ENCODE peak calls at places on chromosomes 3 and 15, in eight cellular contexts. One of them, this sample, is unnamed.

GRCh38 chr15:62792960-62793758 is 249.4 kb upstream of the TPM1 start:
- DNase-seq in NCI-H446 treated with DMSO at 0.1 percent for 48 hours: no peak
- DNase-seq in amniotic epithelial cell: peak
- DNase-seq in mesendoderm: peak
- DNase-seq in left ventricle myocardium superior: no peak
- DNase-seq in amniotic stem cell: no peak
- DNase-seq in EL: no peak
- DNase-seq in AG08396: no peak
- DNase-seq in this sample: no peak

GRCh38 chr3:186095584-186096061 is 13.3 kb downstream of the ETV5 start:
- DNase-seq in AG08396: no peak
- DNase-seq in mesendoderm: no peak
- DNase-seq in NCI-H446 treated with DMSO at 0.1 percent for 48 hours: no peak
- DNase-seq in EL: no peak
- DNase-seq in left ventricle myocardium superior: peak
- DNase-seq in amniotic epithelial cell: no peak
- DNase-seq in amniotic stem cell: no peak
- DNase-seq in this sample: no peak

GRCh38 chr3:190863119-190863465 is 598 bp upstream of the GMNC start:
- DNase-seq in AG08396: no peak
- DNase-seq in EL: no peak
- DNase-seq in mesendoderm: no peak
- DNase-seq in left ventricle myocardium superior: no peak
- DNase-seq in NCI-H446 treated with DMSO at 0.1 percent for 48 hours: no peak
- DNase-seq in amniotic epithelial cell: no peak
- DNase-seq in amniotic stem cell: no peak
- DNase-seq in this sample: no peak

GRCh38 chr3:134709563-134710312 is 58.9 kb upstream of the KY start:
- DNase-seq in mesendoderm: peak
- DNase-seq in left ventricle myocardium superior: no peak
- DNase-seq in amniotic stem cell: no peak
- DNase-seq in EL: no peak
- DNase-seq in AG08396: no peak
- DNase-seq in amniotic epithelial cell: peak
- DNase-seq in NCI-H446 treated with DMSO at 0.1 percent for 48 hours: peak
- DNase-seq in this sample: no peak

GRCh38 chr15:101269479-101270223 is 7.6 kb downstream of the SELENOS start:
- DNase-seq in left ventricle myocardium superior: peak
- DNase-seq in AG08396: no peak
- DNase-seq in amniotic epithelial cell: no peak
- DNase-seq in EL: no peak
- DNase-seq in amniotic stem cell: no peak
- DNase-seq in mesendoderm: peak
- DNase-seq in NCI-H446 treated with DMSO at 0.1 percent for 48 hours: no peak
- DNase-seq in this sample: peak

GRCh38 chr15:36389107-36389506 is 190.3 kb upstream of the CDIN1 start:
- DNase-seq in NCI-H446 treated with DMSO at 0.1 percent for 48 hours: no peak
- DNase-seq in EL: no peak
- DNase-seq in amniotic epithelial cell: no peak
- DNase-seq in AG08396: no peak
- DNase-seq in mesendoderm: no peak
- DNase-seq in left ventricle myocardium superior: no peak
- DNase-seq in amniotic stem cell: no peak
- DNase-seq in this sample: no peak

GRCh38 chr3:186990282-186990681 is 60.0 kb downstream of the ST6GAL1 start:
- DNase-seq in mesendoderm: no peak
- DNase-seq in amniotic epithelial cell: no peak
- DNase-seq in EL: no peak
- DNase-seq in NCI-H446 treated with DMSO at 0.1 percent for 48 hours: no peak
- DNase-seq in AG08396: no peak
- DNase-seq in left ventricle myocardium superior: no peak
- DNase-seq in amniotic stem cell: no peak
- DNase-seq in this sample: no peak

GRCh38 chr3:23343509-23343908 is 140.4 kb downstream of the UBE2E2 start:
- DNase-seq in NCI-H446 treated with DMSO at 0.1 percent for 48 hours: no peak
- DNase-seq in AG08396: no peak
- DNase-seq in mesendoderm: no peak
- DNase-seq in EL: no peak
- DNase-seq in amniotic epithelial cell: no peak
- DNase-seq in left ventricle myocardium superior: no peak
- DNase-seq in amniotic stem cell: no peak
- DNase-seq in this sample: no peak

GRCh38 chr15:72339777-72340177 is 19.8 kb upstream of the CELF6 start:
- DNase-seq in amniotic epithelial cell: peak
- DNase-seq in AG08396: peak
- DNase-seq in NCI-H446 treated with DMSO at 0.1 percent for 48 hours: peak
- DNase-seq in mesendoderm: no peak
- DNase-seq in amniotic stem cell: peak
- DNase-seq in EL: peak
- DNase-seq in left ventricle myocardium superior: no peak
- DNase-seq in this sample: no peak

GRCh38 chr3:14371573-14372474 is 30.6 kb upstream of the SLC6A6 start:
- DNase-seq in NCI-H446 treated with DMSO at 0.1 percent for 48 hours: no peak
- DNase-seq in EL: peak
- DNase-seq in amniotic stem cell: no peak
- DNase-seq in left ventricle myocardium superior: peak
- DNase-seq in AG08396: peak
- DNase-seq in amniotic epithelial cell: peak
- DNase-seq in mesendoderm: peak
- DNase-seq in this sample: peak

GRCh38 chr15:75531041-75531450 is 48.1 kb downstream of the PTPN9 start:
- DNase-seq in amniotic epithelial cell: no peak
- DNase-seq in NCI-H446 treated with DMSO at 0.1 percent for 48 hours: peak
- DNase-seq in mesendoderm: peak
- DNase-seq in EL: peak
- DNase-seq in left ventricle myocardium superior: peak
- DNase-seq in AG08396: no peak
- DNase-seq in amniotic stem cell: no peak
- DNase-seq in this sample: peak

GRCh38 chr15:68729789-68730201 is 90.9 kb downstream of the ANP32A start:
- DNase-seq in EL: peak
- DNase-seq in AG08396: no peak
- DNase-seq in left ventricle myocardium superior: peak
- DNase-seq in amniotic epithelial cell: no peak
- DNase-seq in mesendoderm: no peak
- DNase-seq in NCI-H446 treated with DMSO at 0.1 percent for 48 hours: peak
- DNase-seq in amniotic stem cell: peak
- DNase-seq in this sample: no peak

GRCh38 chr15:86221119-86221518 is 141.4 kb downstream of the AGBL1 start:
- DNase-seq in NCI-H446 treated with DMSO at 0.1 percent for 48 hours: no peak
- DNase-seq in AG08396: no peak
- DNase-seq in amniotic epithelial cell: no peak
- DNase-seq in EL: no peak
- DNase-seq in mesendoderm: no peak
- DNase-seq in amniotic stem cell: no peak
- DNase-seq in left ventricle myocardium superior: no peak
- DNase-seq in this sample: no peak

GRCh38 chr3:123688241-123688747 is 103.4 kb upstream of the HACD2 start:
- DNase-seq in amniotic epithelial cell: peak
- DNase-seq in NCI-H446 treated with DMSO at 0.1 percent for 48 hours: no peak
- DNase-seq in AG08396: peak
- DNase-seq in mesendoderm: no peak
- DNase-seq in left ventricle myocardium superior: no peak
- DNase-seq in amniotic stem cell: peak
- DNase-seq in EL: peak
- DNase-seq in this sample: no peak

GRCh38 chr3:113832477-113833164 is 6.0 kb upstream of the GRAMD1C start:
- DNase-seq in AG08396: no peak
- DNase-seq in mesendoderm: no peak
- DNase-seq in left ventricle myocardium superior: no peak
- DNase-seq in NCI-H446 treated with DMSO at 0.1 percent for 48 hours: no peak
- DNase-seq in amniotic epithelial cell: peak
- DNase-seq in amniotic stem cell: no peak
- DNase-seq in EL: no peak
- DNase-seq in this sample: no peak

GRCh38 chr15:78023081-78023665 is 54.3 kb downstream of the TBC1D2B start:
- DNase-seq in amniotic stem cell: no peak
- DNase-seq in left ventricle myocardium superior: no peak
- DNase-seq in NCI-H446 treated with DMSO at 0.1 percent for 48 hours: no peak
- DNase-seq in mesendoderm: no peak
- DNase-seq in EL: no peak
- DNase-seq in amniotic epithelial cell: no peak
- DNase-seq in AG08396: no peak
- DNase-seq in this sample: no peak

GRCh38 chr3:197595470-197596185 is 39.9 kb upstream of the BDH1 start:
- DNase-seq in left ventricle myocardium superior: no peak
- DNase-seq in amniotic epithelial cell: no peak
- DNase-seq in mesendoderm: no peak
- DNase-seq in NCI-H446 treated with DMSO at 0.1 percent for 48 hours: no peak
- DNase-seq in AG08396: no peak
- DNase-seq in amniotic stem cell: no peak
- DNase-seq in EL: peak
- DNase-seq in this sample: no peak

GRCh38 chr3:156764761-156765160 is 61.4 kb upstream of the LEKR1 start:
- DNase-seq in NCI-H446 treated with DMSO at 0.1 percent for 48 hours: no peak
- DNase-seq in left ventricle myocardium superior: no peak
- DNase-seq in mesendoderm: no peak
- DNase-seq in AG08396: no peak
- DNase-seq in amniotic stem cell: no peak
- DNase-seq in EL: no peak
- DNase-seq in amniotic epithelial cell: no peak
- DNase-seq in this sample: no peak

GRCh38 chr15:74293021-74293810 is 57.1 kb downstream of the CCDC33 start:
- DNase-seq in left ventricle myocardium superior: no peak
- DNase-seq in amniotic epithelial cell: no peak
- DNase-seq in mesendoderm: no peak
- DNase-seq in EL: no peak
- DNase-seq in NCI-H446 treated with DMSO at 0.1 percent for 48 hours: no peak
- DNase-seq in amniotic stem cell: no peak
- DNase-seq in AG08396: no peak
- DNase-seq in this sample: no peak

GRCh38 chr3:58495101-58495500 is 3.2 kb downstream of the KCTD6 start:
- DNase-seq in AG08396: peak
- DNase-seq in amniotic epithelial cell: peak
- DNase-seq in amniotic stem cell: no peak
- DNase-seq in NCI-H446 treated with DMSO at 0.1 percent for 48 hours: no peak
- DNase-seq in EL: peak
- DNase-seq in left ventricle myocardium superior: no peak
- DNase-seq in mesendoderm: no peak
- DNase-seq in this sample: no peak

GRCh38 chr3:53846134-53846850 is at the start of the genes CHDH and IL17RB:
- DNase-seq in mesendoderm: peak
- DNase-seq in amniotic epithelial cell: no peak
- DNase-seq in amniotic stem cell: no peak
- DNase-seq in EL: peak
- DNase-seq in NCI-H446 treated with DMSO at 0.1 percent for 48 hours: peak
- DNase-seq in left ventricle myocardium superior: peak
- DNase-seq in AG08396: peak
- DNase-seq in this sample: peak

GRCh38 chr3:63961891-63962290 is 49.7 kb upstream of the SCAANT1 start:
- DNase-seq in NCI-H446 treated with DMSO at 0.1 percent for 48 hours: no peak
- DNase-seq in left ventricle myocardium superior: no peak
- DNase-seq in amniotic stem cell: no peak
- DNase-seq in AG08396: no peak
- DNase-seq in EL: peak
- DNase-seq in amniotic epithelial cell: peak
- DNase-seq in mesendoderm: peak
- DNase-seq in this sample: no peak

GRCh38 chr3:72892870-72893269 is 5.0 kb downstream of the GXYLT2 start:
- DNase-seq in AG08396: no peak
- DNase-seq in amniotic stem cell: no peak
- DNase-seq in NCI-H446 treated with DMSO at 0.1 percent for 48 hours: no peak
- DNase-seq in EL: no peak
- DNase-seq in left ventricle myocardium superior: no peak
- DNase-seq in amniotic epithelial cell: no peak
- DNase-seq in mesendoderm: peak
- DNase-seq in this sample: no peak

GRCh38 chr15:74134387-74135027 is 4.1 kb downstream of the ISLR2 start:
- DNase-seq in amniotic stem cell: no peak
- DNase-seq in EL: peak
- DNase-seq in amniotic epithelial cell: peak
- DNase-seq in AG08396: peak
- DNase-seq in mesendoderm: peak
- DNase-seq in NCI-H446 treated with DMSO at 0.1 percent for 48 hours: no peak
- DNase-seq in left ventricle myocardium superior: peak
- DNase-seq in this sample: peak

GRCh38 chr15:73888224-73889041 is 15.1 kb downstream of the TBC1D21 start:
- DNase-seq in AG08396: no peak
- DNase-seq in EL: no peak
- DNase-seq in amniotic stem cell: no peak
- DNase-seq in amniotic epithelial cell: no peak
- DNase-seq in mesendoderm: no peak
- DNase-seq in NCI-H446 treated with DMSO at 0.1 percent for 48 hours: no peak
- DNase-seq in left ventricle myocardium superior: no peak
- DNase-seq in this sample: peak

GRCh38 chr3:151012753-151013152 is 40.2 kb upstream of the CLRN1 start:
- DNase-seq in amniotic stem cell: no peak
- DNase-seq in NCI-H446 treated with DMSO at 0.1 percent for 48 hours: no peak
- DNase-seq in AG08396: no peak
- DNase-seq in EL: no peak
- DNase-seq in mesendoderm: peak
- DNase-seq in left ventricle myocardium superior: no peak
- DNase-seq in amniotic epithelial cell: no peak
- DNase-seq in this sample: no peak

GRCh38 chr15:68609618-68610017 is 30.8 kb downstream of the CORO2B start:
- DNase-seq in mesendoderm: no peak
- DNase-seq in EL: no peak
- DNase-seq in AG08396: no peak
- DNase-seq in amniotic epithelial cell: peak
- DNase-seq in amniotic stem cell: no peak
- DNase-seq in left ventricle myocardium superior: peak
- DNase-seq in NCI-H446 treated with DMSO at 0.1 percent for 48 hours: no peak
- DNase-seq in this sample: peak

GRCh38 chr15:66767370-66767769 is 65.3 kb downstream of the SMAD6 start:
- DNase-seq in mesendoderm: no peak
- DNase-seq in EL: no peak
- DNase-seq in AG08396: no peak
- DNase-seq in amniotic epithelial cell: no peak
- DNase-seq in amniotic stem cell: no peak
- DNase-seq in left ventricle myocardium superior: no peak
- DNase-seq in NCI-H446 treated with DMSO at 0.1 percent for 48 hours: no peak
- DNase-seq in this sample: no peak

GRCh38 chr3:195908439-195909293 is at the start of gene TNK2:
- DNase-seq in amniotic epithelial cell: no peak
- DNase-seq in EL: peak
- DNase-seq in mesendoderm: no peak
- DNase-seq in NCI-H446 treated with DMSO at 0.1 percent for 48 hours: no peak
- DNase-seq in AG08396: peak
- DNase-seq in amniotic stem cell: no peak
- DNase-seq in left ventricle myocardium superior: peak
- DNase-seq in this sample: no peak

GRCh38 chr3:141782386-141782932 is 19.3 kb downstream of the GRK7 start:
- DNase-seq in left ventricle myocardium superior: no peak
- DNase-seq in EL: no peak
- DNase-seq in mesendoderm: peak
- DNase-seq in NCI-H446 treated with DMSO at 0.1 percent for 48 hours: no peak
- DNase-seq in amniotic stem cell: no peak
- DNase-seq in AG08396: no peak
- DNase-seq in amniotic epithelial cell: peak
- DNase-seq in this sample: no peak